ENCODE peak calls at places on chromosomes 1 and 21, in five cellular contexts. X, L, Z, M and E are unnamed samples.

GRCh38 chr1:154501423-154502065 is 475 bp upstream of the TDRD10 start:
- DNase-seq in X (peak; percentile 37), Z (peak; percentile 68), M (peak; percentile 78), L (no peak), E (no peak)

GRCh38 chr1:7403265-7404045 is 367.6 kb upstream of the VAMP3 start:
- DNase-seq in X (no peak), Z (no peak), L (no peak), M (peak; percentile 55), E (no peak)

GRCh38 chr21:21096956-21097355 is 98.7 kb downstream of the NCAM2 start:
- DNase-seq in M (no peak), L (no peak), X (no peak), Z (no peak), E (no peak)

GRCh38 chr1:78333426-78334012 is 157.3 kb upstream of the PTGFR start:
- DNase-seq in M (no peak), X (no peak), L (peak; percentile 1), Z (peak; percentile 52), E (no peak)

GRCh38 chr1:232923739-232924386 is 26.5 kb upstream of the NTPCR start:
- DNase-seq in X (no peak), L (no peak), Z (no peak), M (no peak), E (no peak)

GRCh38 chr1:54070549-54070915 is 17.1 kb downstream of the TCEANC2 start:
- DNase-seq in X (no peak), Z (no peak), L (no peak), M (no peak), E (no peak)

GRCh38 chr21:46622226-46622625 is 13.2 kb upstream of the PRMT2 start:
- DNase-seq in M (peak; percentile 76), L (no peak), Z (peak; percentile 18), X (peak; percentile 27), E (no peak)

GRCh38 chr21:46667735-46668380 is 32.4 kb downstream of the PRMT2 start:
- DNase-seq in Z (peak; percentile 69), X (no peak), M (no peak), L (no peak), E (no peak)

GRCh38 chr1:3692593-3692992 is 40.3 kb downstream of the TP73 start:
- DNase-seq in Z (no peak), M (no peak), L (no peak), X (no peak), E (no peak)

GRCh38 chr1:27887215-27888035 is 15.1 kb downstream of the THEMIS2 start:
- DNase-seq in L (no peak), M (peak; percentile 61), X (peak; percentile 59), Z (no peak), E (no peak)

GRCh38 chr21:46319192-46319591 is 4.5 kb downstream of the C21orf58 start:
- DNase-seq in X (no peak), Z (no peak), M (no peak), L (no peak), E (no peak)

GRCh38 chr21:43805275-43805800 is 16.0 kb downstream of the RRP1 start:
- DNase-seq in X (peak; percentile 52), L (no peak), Z (no peak), M (no peak), E (no peak)

GRCh38 chr1:2547210-2548067 is 8.7 kb upstream of the TNFRSF14 start:
- DNase-seq in Z (no peak), M (no peak), X (peak; percentile 51), L (no peak), E (no peak)

GRCh38 chr1:93565496-93566221 is 116.0 kb downstream of the BCAR3 start:
- DNase-seq in L (no peak), X (no peak), M (no peak), Z (no peak), E (no peak)

DNA sequence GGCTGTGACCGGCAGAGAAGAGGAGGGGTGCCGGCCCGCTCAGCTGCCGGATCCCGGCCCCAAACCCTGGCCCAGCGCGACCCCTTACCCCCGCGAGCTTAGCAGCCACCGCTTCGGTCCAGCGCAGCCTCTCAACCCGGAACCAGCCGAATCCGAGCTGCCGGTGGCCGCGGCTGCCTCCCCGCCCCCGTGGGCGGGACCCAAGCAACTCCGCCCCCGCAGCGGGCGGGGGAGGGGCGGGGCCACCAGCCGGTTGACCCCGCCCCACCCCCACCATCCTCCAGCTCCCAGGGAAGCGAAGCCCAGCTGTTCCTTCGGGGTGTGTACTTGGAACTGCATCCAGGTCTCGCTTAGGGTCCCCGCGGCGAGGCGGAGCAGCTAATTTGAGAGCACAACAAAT is at the start of gene TRIM62:
- DNase-seq in L (peak; percentile 89), X (peak; percentile 91), Z (peak; percentile 88), M (peak; percentile 92), E (peak; percentile 93)
- H3K4me1 ChIP-seq in L (peaks cover 19% of the 10 kb centered on the region), X (peaks cover 20% of the 10 kb centered on the region), Z (peaks cover 25% of the 10 kb centered on the region), M (peaks cover 16% of the 10 kb centered on the region), E (peaks cover 28% of the 10 kb centered on the region)

GRCh38 chr1:161054232-161054631 is 8.5 kb upstream of the USF1 start:
- DNase-seq in L (no peak), X (no peak), Z (no peak), M (no peak), E (no peak)
- TF ChIP-seq POLR2AphosphoS5 in L (no peak), X (no peak), Z (no peak), M (no peak), E (no peak)

GRCh38 chr1:11198851-11199628 is 9.9 kb downstream of the ANGPTL7 start:
- DNase-seq in M (no peak), Z (no peak), X (no peak), L (no peak), E (no peak)
- H3K4me3 ChIP-seq in M (no peak overlapping the region), Z (no peak overlapping the region), X (no peak overlapping the region), L (no peak overlapping the region), E (no peak overlapping the region)

DNA sequence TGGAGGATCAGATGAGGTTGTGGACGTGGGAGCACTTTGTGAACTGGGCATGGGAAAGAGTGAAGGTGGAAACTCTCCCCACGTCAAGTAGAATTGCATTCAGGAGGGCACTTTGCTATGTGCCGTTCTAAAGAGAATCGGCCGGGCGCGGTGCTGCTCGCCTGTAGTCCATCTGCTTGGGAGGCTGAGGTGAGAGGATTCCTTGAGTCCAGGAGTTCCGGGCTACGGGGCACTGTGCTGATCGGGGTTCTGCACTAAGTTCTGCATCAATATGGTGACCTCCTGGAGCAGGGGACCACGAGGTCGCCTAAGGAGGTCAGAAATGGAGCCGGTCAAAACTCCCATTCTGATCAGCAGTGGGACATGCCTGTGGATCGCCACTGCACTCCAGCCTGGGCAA is 141.9 kb downstream of the PEX14 start:
- DNase-seq in X (no peak), L (no peak), M (peak; percentile 35), Z (no peak), E (no peak)
- H3K4me1 ChIP-seq in X (no peaks in the 10 kb centered on the region), L (no peaks in the 10 kb centered on the region), M (no peaks in the 10 kb centered on the region), Z (no peaks in the 10 kb centered on the region), E (no peaks in the 10 kb centered on the region)

GRCh38 chr1:184545601-184546000 is 158.8 kb downstream of the C1orf21 start:
- DNase-seq in Z (no peak), L (no peak), M (no peak), X (no peak), E (no peak)
- TF ChIP-seq POLR2AphosphoS5 in Z (no peak), L (no peak), M (no peak), X (no peak), E (no peak)

GRCh38 chr21:41726970-41727783 is 39.7 kb downstream of the RIPK4 start:
- DNase-seq in M (no peak), Z (no peak), L (no peak), X (no peak), E (no peak)
- H3K4me3 ChIP-seq in M (no peak overlapping the region), Z (no peak overlapping the region), L (no peak overlapping the region), X (no peak overlapping the region), E (no peak overlapping the region)

DNA sequence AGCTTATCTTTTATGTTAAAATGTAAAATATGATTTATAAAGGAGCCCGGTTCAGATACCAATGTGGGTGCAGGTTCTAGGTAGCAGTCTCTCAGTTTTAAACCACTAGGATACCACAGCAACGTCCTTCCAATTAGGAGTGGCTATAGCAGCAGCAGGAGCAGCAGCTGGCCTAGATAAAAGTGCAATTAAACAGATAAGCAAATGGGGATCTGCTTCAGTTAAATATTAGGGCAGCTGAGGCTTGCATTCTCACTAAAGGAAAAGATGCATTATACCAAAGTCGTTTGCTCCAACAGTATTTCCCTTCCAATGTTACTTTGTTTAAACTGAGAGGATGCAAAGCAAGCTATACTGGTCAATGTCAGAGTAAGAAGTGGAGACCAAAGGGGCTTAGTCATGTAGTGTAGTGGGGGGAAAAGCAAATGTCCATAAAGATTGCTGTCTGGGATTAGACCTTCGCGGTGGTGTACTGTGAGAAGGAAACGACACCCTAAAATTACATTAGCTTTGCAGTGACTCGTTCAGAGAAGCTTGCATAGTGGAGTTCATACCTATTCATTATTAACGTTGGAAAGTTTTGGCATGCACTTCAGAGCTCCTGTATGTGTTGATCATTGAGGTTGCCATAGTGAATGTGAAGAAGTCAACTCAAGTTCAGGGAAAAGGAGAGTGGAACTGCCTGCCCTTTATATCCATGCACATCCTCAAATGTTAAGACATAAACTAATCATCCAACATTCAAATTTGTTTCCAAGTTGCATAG is 272.2 kb downstream of the VAV3 start:
- DNase-seq in L (no peak), M (no peak), Z (no peak), X (no peak), E (no peak)
- H3K4me1 ChIP-seq in L (no peaks in the 10 kb centered on the region), M (peaks cover 27% of the 10 kb centered on the region), Z (peaks cover 18% of the 10 kb centered on the region), X (no peaks in the 10 kb centered on the region), E (peaks cover 46% of the 10 kb centered on the region)

DNA sequence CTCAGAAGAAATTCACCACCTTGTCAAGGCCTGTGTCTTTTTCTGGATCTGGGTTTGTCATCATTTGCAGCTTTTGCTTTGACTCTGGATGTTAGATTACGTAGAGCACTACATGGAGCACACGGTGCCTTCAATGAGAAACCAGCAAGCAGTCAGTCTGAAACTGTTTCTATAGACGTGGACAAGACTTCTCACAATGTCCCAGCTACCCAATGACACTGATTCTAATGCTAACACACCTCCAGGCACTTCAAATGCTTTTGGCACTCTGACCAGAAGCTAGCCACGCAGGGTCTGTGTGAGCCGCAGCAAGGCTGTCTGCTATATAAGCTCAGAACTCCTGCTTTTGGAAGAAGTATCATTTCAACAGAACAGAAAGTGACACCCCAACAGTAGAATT is 38.2 kb downstream of the ITPKB start:
- DNase-seq in X (no peak), M (no peak), L (no peak), Z (no peak), E (no peak)
- TF ChIP-seq POLR2AphosphoS5 in X (no peak), M (no peak), L (no peak), Z (no peak), E (no peak)